ENCODE peak calls at places on chromosomes 13 and 19, in six cellular contexts. F is stimulated activated CD4-positive, alpha-beta T cell treated with anti-CD3 and anti-CD28 coated beads, TNF-alpha, amount 100 ng/mL, for 4 hours; T is cardiac muscle cell; Z is hippocampal formation; B is left kidney; V is HTR-8/SVneo. E is an unnamed sample.

GRCh38 chr19:33409906-33410685 is 36.6 kb downstream of the CEBPG start:
- DNase-seq in F (no peak), T (no peak), Z (no peak), B (no peak), V (no peak), E (no peak)

GRCh38 chr13:113969311-113969972 is 4.4 kb downstream of the C13orf46 start:
- DNase-seq in F (no peak), T (no peak), Z (no peak), B (no peak), V (no peak), E (no peak)

GRCh38 chr13:25928941-25929505 is 122.8 kb downstream of the SHISA2 start:
- DNase-seq in F (no peak), T (no peak), Z (no peak), B (peak), V (no peak), E (no peak)

GRCh38 chr13:32988588-32989256 is 27.5 kb upstream of the KL start:
- DNase-seq in F (no peak), T (no peak), Z (no peak), B (no peak), V (no peak), E (no peak)

GRCh38 chr19:47512183-47512947 is 2.5 kb downstream of the NAPA start:
- DNase-seq in F (no peak), T (no peak), Z (no peak), B (peak), V (no peak), E (no peak)

GRCh38 chr13:73975767-73976166 is 158.4 kb downstream of the KLF12 start:
- DNase-seq in F (no peak), T (no peak), Z (no peak), B (no peak), V (no peak), E (no peak)

GRCh38 chr13:107590556-107590955 is 624.8 kb downstream of the LIG4 start:
- DNase-seq in F (no peak), T (no peak), Z (no peak), B (peak), V (no peak), E (peak)

GRCh38 chr13:89402211-89402610 is 1731.0 kb downstream of the SLITRK5 start:
- DNase-seq in F (no peak), T (no peak), Z (no peak), B (no peak), V (no peak), E (no peak)

GRCh38 chr19:53868091-53868891 is 608 bp downstream of the MYADM start:
- DNase-seq in F (no peak), T (peak), Z (no peak), B (peak), V (peak), E (peak)

GRCh38 chr19:54576411-54576976 is 2.9 kb downstream of the LILRA2 start:
- DNase-seq in F (no peak), T (no peak), Z (no peak), B (no peak), V (no peak), E (no peak)

GRCh38 chr19:18470153-18470552 is 32.2 kb upstream of the ISYNA1 start:
- DNase-seq in F (no peak), T (peak), Z (no peak), B (peak), V (peak), E (peak)

GRCh38 chr19:33785795-33786194 is 10.9 kb upstream of the KCTD15 start:
- DNase-seq in F (no peak), T (no peak), Z (no peak), B (no peak), V (no peak), E (no peak)

GRCh38 chr13:29170451-29171082 is 350.4 kb downstream of the MTUS2 start:
- DNase-seq in F (no peak), T (no peak), Z (no peak), B (peak), V (no peak), E (peak)

GRCh38 chr19:33484226-33484774 is 37.3 kb downstream of the PEPD start:
- DNase-seq in F (no peak), T (no peak), Z (no peak), B (no peak), V (no peak), E (no peak)

GRCh38 chr13:74290324-74290773 is 156.1 kb upstream of the KLF12 start:
- DNase-seq in F (no peak), T (peak), Z (peak), B (peak), V (peak), E (peak)

GRCh38 chr13:77533875-77534788 is 1.4 kb upstream of the SCEL start:
- DNase-seq in F (no peak), T (no peak), Z (no peak), B (no peak), V (no peak), E (peak)

GRCh38 chr13:70568571-70568970 is 460.3 kb upstream of the KLHL1 start:
- DNase-seq in F (no peak), T (peak), Z (peak), B (peak), V (peak), E (peak)

GRCh38 chr19:18453269-18454024 is 15.5 kb upstream of the ISYNA1 start:
- DNase-seq in F (no peak), T (no peak), Z (no peak), B (no peak), V (no peak), E (no peak)

GRCh38 chr19:15656467-15656866 is 15.8 kb downstream of the CYP4F3 start:
- DNase-seq in F (no peak), T (no peak), Z (no peak), B (no peak), V (no peak), E (no peak)

GRCh38 chr19:2650515-2650914 is 52.0 kb downstream of the GNG7 start:
- DNase-seq in F (no peak), T (no peak), Z (no peak), B (peak), V (no peak), E (no peak)

GRCh38 chr13:107450931-107451330 is 764.4 kb downstream of the LIG4 start:
- DNase-seq in F (no peak), T (no peak), Z (no peak), B (peak), V (peak), E (no peak)

GRCh38 chr19:12802267-12803106 is 618 bp downstream of the THSD8 start:
- DNase-seq in F (no peak), T (no peak), Z (no peak), B (peak), V (no peak), E (no peak)

GRCh38 chr13:100490692-100491091 is 97.9 kb downstream of the GGACT start:
- DNase-seq in F (no peak), T (no peak), Z (no peak), B (peak), V (no peak), E (peak)

GRCh38 chr19:7729831-7730285 is 2.1 kb downstream of the CLEC4G start:
- DNase-seq in F (no peak), T (no peak), Z (no peak), B (no peak), V (no peak), E (peak)

GRCh38 chr19:32651729-32652140 is 23.2 kb downstream of the ANKRD27 start:
- DNase-seq in F (no peak), T (peak), Z (peak), B (peak), V (peak), E (peak)

GRCh38 chr19:32373614-32374295 is 28.3 kb downstream of the ZNF507 start:
- DNase-seq in F (no peak), T (peak), Z (peak), B (peak), V (peak), E (peak)

GRCh38 chr19:45097776-45098520 is 5.0 kb downstream of the PPP1R37 start:
- DNase-seq in F (no peak), T (no peak), Z (peak), B (peak), V (peak), E (peak)

GRCh38 chr19:902446-903226 is 9.4 kb downstream of the RNU6-9 start:
- DNase-seq in F (no peak), T (no peak), Z (no peak), B (no peak), V (no peak), E (no peak)

GRCh38 chr19:55101261-55101660 is 16.2 kb downstream of the PPP1R12C start:
- DNase-seq in F (no peak), T (no peak), Z (no peak), B (no peak), V (no peak), E (no peak)

GRCh38 chr13:110156186-110157065 is 150.5 kb downstream of the COL4A1 start:
- DNase-seq in F (no peak), T (no peak), Z (no peak), B (peak), V (no peak), E (no peak)

GRCh38 chr13:94303644-94304174 is 175.8 kb downstream of the DCT start:
- DNase-seq in F (no peak), T (peak), Z (no peak), B (no peak), V (no peak), E (peak)

GRCh38 chr13:49976314-49977258 is 20.3 kb upstream of the TRIM13 start:
- DNase-seq in F (peak), T (peak), Z (peak), B (peak), V (peak), E (peak)

E was measured in NCI-H69.